ENCODE peak calls at places on chromosomes 13 and 19, in five cellular contexts. One of them, this sample, is unnamed.

GRCh38 chr13:21061077-21061945 is at the start of gene LATS2:
- DNase-seq in T-helper 1 cell: peak
- DNase-seq in choroid plexus epithelial cell: peak
- DNase-seq in activated naive CD8-positive, alpha-beta T cell treated with anti-CD3 and anti-CD28 coated beads, Interleukin-2, amount 50 U/mL, for 24 hours: peak
- DNase-seq in GM10248: peak
- DNase-seq in this sample: peak

GRCh38 chr13:30846311-30846710 is 59.8 kb upstream of the MEDAG start:
- DNase-seq in T-helper 1 cell: no peak
- DNase-seq in activated naive CD8-positive, alpha-beta T cell treated with anti-CD3 and anti-CD28 coated beads, Interleukin-2, amount 50 U/mL, for 24 hours: no peak
- DNase-seq in choroid plexus epithelial cell: peak
- DNase-seq in GM10248: no peak
- DNase-seq in this sample: peak

GRCh38 chr13:50125556-50126377 is 110.5 kb downstream of the KCNRG start:
- DNase-seq in GM10248: no peak
- DNase-seq in choroid plexus epithelial cell: peak
- DNase-seq in T-helper 1 cell: peak
- DNase-seq in activated naive CD8-positive, alpha-beta T cell treated with anti-CD3 and anti-CD28 coated beads, Interleukin-2, amount 50 U/mL, for 24 hours: peak
- DNase-seq in this sample: peak

GRCh38 chr19:28509079-28509895 is 703.7 kb downstream of the UQCRFS1 start:
- DNase-seq in activated naive CD8-positive, alpha-beta T cell treated with anti-CD3 and anti-CD28 coated beads, Interleukin-2, amount 50 U/mL, for 24 hours: no peak
- DNase-seq in choroid plexus epithelial cell: no peak
- DNase-seq in T-helper 1 cell: no peak
- DNase-seq in GM10248: no peak
- DNase-seq in this sample: no peak

GRCh38 chr13:107462501-107462900 is 752.8 kb downstream of the LIG4 start:
- DNase-seq in T-helper 1 cell: no peak
- DNase-seq in choroid plexus epithelial cell: peak
- DNase-seq in GM10248: no peak
- DNase-seq in activated naive CD8-positive, alpha-beta T cell treated with anti-CD3 and anti-CD28 coated beads, Interleukin-2, amount 50 U/mL, for 24 hours: no peak
- DNase-seq in this sample: no peak

GRCh38 chr19:1315470-1316166 is 29.9 kb downstream of the EFNA2 start:
- DNase-seq in GM10248: peak
- DNase-seq in T-helper 1 cell: no peak
- DNase-seq in activated naive CD8-positive, alpha-beta T cell treated with anti-CD3 and anti-CD28 coated beads, Interleukin-2, amount 50 U/mL, for 24 hours: peak
- DNase-seq in choroid plexus epithelial cell: peak
- DNase-seq in this sample: peak

GRCh38 chr19:16328824-16329482 is 4.3 kb downstream of the KLF2 start:
- DNase-seq in activated naive CD8-positive, alpha-beta T cell treated with anti-CD3 and anti-CD28 coated beads, Interleukin-2, amount 50 U/mL, for 24 hours: peak
- DNase-seq in T-helper 1 cell: peak
- DNase-seq in GM10248: no peak
- DNase-seq in choroid plexus epithelial cell: peak
- DNase-seq in this sample: peak

GRCh38 chr13:24097064-24097463 is 63.5 kb upstream of the SPATA13 start:
- DNase-seq in GM10248: no peak
- DNase-seq in activated naive CD8-positive, alpha-beta T cell treated with anti-CD3 and anti-CD28 coated beads, Interleukin-2, amount 50 U/mL, for 24 hours: peak
- DNase-seq in T-helper 1 cell: no peak
- DNase-seq in choroid plexus epithelial cell: peak
- DNase-seq in this sample: peak

GRCh38 chr13:25738342-25738771 is 313.5 kb downstream of the SHISA2 start:
- DNase-seq in activated naive CD8-positive, alpha-beta T cell treated with anti-CD3 and anti-CD28 coated beads, Interleukin-2, amount 50 U/mL, for 24 hours: no peak
- DNase-seq in T-helper 1 cell: no peak
- DNase-seq in GM10248: no peak
- DNase-seq in choroid plexus epithelial cell: peak
- DNase-seq in this sample: peak

GRCh38 chr13:46526763-46527162 is 26.2 kb upstream of the LRCH1 start:
- DNase-seq in activated naive CD8-positive, alpha-beta T cell treated with anti-CD3 and anti-CD28 coated beads, Interleukin-2, amount 50 U/mL, for 24 hours: no peak
- DNase-seq in choroid plexus epithelial cell: no peak
- DNase-seq in GM10248: peak
- DNase-seq in T-helper 1 cell: no peak
- DNase-seq in this sample: no peak

GRCh38 chr13:113882266-113882627 is 18.4 kb upstream of the GAS6 start:
- DNase-seq in T-helper 1 cell: no peak
- DNase-seq in activated naive CD8-positive, alpha-beta T cell treated with anti-CD3 and anti-CD28 coated beads, Interleukin-2, amount 50 U/mL, for 24 hours: no peak
- DNase-seq in GM10248: no peak
- DNase-seq in choroid plexus epithelial cell: no peak
- DNase-seq in this sample: no peak

GRCh38 chr19:38321646-38322323 is 2.1 kb downstream of the KCNK6 start:
- DNase-seq in GM10248: no peak
- DNase-seq in choroid plexus epithelial cell: peak
- DNase-seq in T-helper 1 cell: no peak
- DNase-seq in activated naive CD8-positive, alpha-beta T cell treated with anti-CD3 and anti-CD28 coated beads, Interleukin-2, amount 50 U/mL, for 24 hours: no peak
- DNase-seq in this sample: peak

GRCh38 chr19:44356383-44357111 is at the start of gene ZNF112:
- DNase-seq in activated naive CD8-positive, alpha-beta T cell treated with anti-CD3 and anti-CD28 coated beads, Interleukin-2, amount 50 U/mL, for 24 hours: peak
- DNase-seq in choroid plexus epithelial cell: peak
- DNase-seq in T-helper 1 cell: no peak
- DNase-seq in GM10248: no peak
- DNase-seq in this sample: peak

GRCh38 chr19:47790398-47790814 is 11.9 kb downstream of the SELENOW start:
- DNase-seq in GM10248: peak
- DNase-seq in T-helper 1 cell: peak
- DNase-seq in activated naive CD8-positive, alpha-beta T cell treated with anti-CD3 and anti-CD28 coated beads, Interleukin-2, amount 50 U/mL, for 24 hours: peak
- DNase-seq in choroid plexus epithelial cell: peak
- DNase-seq in this sample: peak

GRCh38 chr13:77595166-77595810 is 59.8 kb downstream of the SCEL start:
- DNase-seq in activated naive CD8-positive, alpha-beta T cell treated with anti-CD3 and anti-CD28 coated beads, Interleukin-2, amount 50 U/mL, for 24 hours: no peak
- DNase-seq in T-helper 1 cell: no peak
- DNase-seq in choroid plexus epithelial cell: no peak
- DNase-seq in GM10248: no peak
- DNase-seq in this sample: no peak

GRCh38 chr13:87235621-87236020 is 435.6 kb upstream of the SLITRK5 start:
- DNase-seq in choroid plexus epithelial cell: no peak
- DNase-seq in GM10248: no peak
- DNase-seq in T-helper 1 cell: no peak
- DNase-seq in activated naive CD8-positive, alpha-beta T cell treated with anti-CD3 and anti-CD28 coated beads, Interleukin-2, amount 50 U/mL, for 24 hours: no peak
- DNase-seq in this sample: no peak

This sample was measured in fibroblast of pulmonary artery.